ENCODE peak calls at places on chromosomes 12 and 14, in seven cellular contexts. G is nephron progenitor cell, N is fibroblast of lung, V is heart left ventricle, X is fibroblast of the aortic adventitia, E is dorsolateral prefrontal cortex, J is A549. U is an unnamed sample.

GRCh38 chr12:124994435-124994975 is 1.1 kb downstream of the BRI3BP start:
- DNase-seq in G (peak; percentile 20), N (no peak), V (no peak), X (peak; percentile 4), E (no peak), J (no peak), U (no peak)

GRCh38 chr12:4153343-4153892 is 120.1 kb upstream of the CCND2 start:
- DNase-seq in G (no peak), N (no peak), V (peak; percentile 20), X (no peak), E (no peak), J (no peak), U (no peak)

GRCh38 chr14:31902002-31902401 is 175.1 kb upstream of the ARHGAP5 start:
- DNase-seq in G (no peak), N (no peak), V (no peak), X (no peak), E (no peak), J (no peak), U (no peak)

GRCh38 chr12:109833307-109834189 is at the start of gene TRPV4:
- DNase-seq in G (peak; percentile 79), N (peak; percentile 17), V (peak; percentile 20), X (peak; percentile 25), E (no peak), J (no peak), U (no peak)

GRCh38 chr12:102833687-102834435 is 83.2 kb downstream of the PAH start:
- DNase-seq in G (peak; percentile 75), N (no peak), V (no peak), X (no peak), E (no peak), J (no peak), U (peak; percentile 48)

GRCh38 chr14:100522616-100523021 is 64.6 kb downstream of the BEGAIN start:
- DNase-seq in G (peak; percentile 7), N (no peak), V (no peak), X (peak; percentile 37), E (no peak), J (no peak), U (no peak)

GRCh38 chr12:109539508-109539907 is 33.8 kb downstream of the MMAB start:
- DNase-seq in G (no peak), N (peak; percentile 52), V (no peak), X (peak; percentile 19), E (no peak), J (no peak), U (no peak)

GRCh38 chr14:100665518-100666032 is 61.1 kb upstream of the DLK1 start:
- DNase-seq in G (no peak), N (peak; percentile 21), V (no peak), X (peak; percentile 17), E (peak; percentile 71), J (no peak), U (no peak)

GRCh38 chr14:54529811-54530210 is 20.1 kb downstream of the CGRRF1 start:
- DNase-seq in G (no peak), N (peak; percentile 39), V (no peak), X (peak; percentile 55), E (no peak), J (no peak), U (no peak)

GRCh38 chr12:55830601-55831406 is 1.4 kb upstream of the DNAJC14 start:
- DNase-seq in G (peak; percentile 69), N (peak; percentile 81), V (peak; percentile 76), X (peak; percentile 60), E (peak; percentile 83), J (peak; percentile 40), U (peak; percentile 62)

GRCh38 chr12:47729233-47729632 is 3.9 kb upstream of the ENDOU start:
- DNase-seq in G (no peak), N (peak; percentile 80), V (no peak), X (peak; percentile 45), E (no peak), J (no peak), U (no peak)

GRCh38 chr14:51614707-51615106 is 37.0 kb upstream of the FRMD6 start:
- DNase-seq in G (no peak), N (peak; percentile 20), V (no peak), X (no peak), E (no peak), J (no peak), U (no peak)

GRCh38 chr12:69428351-69429048 is 41.7 kb upstream of the FRS2 start:
- DNase-seq in G (no peak), N (no peak), V (no peak), X (peak; percentile 38), E (no peak), J (no peak), U (no peak)

GRCh38 chr12:94187351-94187750 is 39.0 kb downstream of the PLXNC1 start:
- DNase-seq in G (no peak), N (peak; percentile 32), V (no peak), X (no peak), E (no peak), J (no peak), U (no peak)

GRCh38 chr12:113239811-113240331 is 18.6 kb downstream of the TPCN1 start:
- DNase-seq in G (peak; percentile 55), N (no peak), V (no peak), X (no peak), E (no peak), J (no peak), U (no peak)

DNA sequence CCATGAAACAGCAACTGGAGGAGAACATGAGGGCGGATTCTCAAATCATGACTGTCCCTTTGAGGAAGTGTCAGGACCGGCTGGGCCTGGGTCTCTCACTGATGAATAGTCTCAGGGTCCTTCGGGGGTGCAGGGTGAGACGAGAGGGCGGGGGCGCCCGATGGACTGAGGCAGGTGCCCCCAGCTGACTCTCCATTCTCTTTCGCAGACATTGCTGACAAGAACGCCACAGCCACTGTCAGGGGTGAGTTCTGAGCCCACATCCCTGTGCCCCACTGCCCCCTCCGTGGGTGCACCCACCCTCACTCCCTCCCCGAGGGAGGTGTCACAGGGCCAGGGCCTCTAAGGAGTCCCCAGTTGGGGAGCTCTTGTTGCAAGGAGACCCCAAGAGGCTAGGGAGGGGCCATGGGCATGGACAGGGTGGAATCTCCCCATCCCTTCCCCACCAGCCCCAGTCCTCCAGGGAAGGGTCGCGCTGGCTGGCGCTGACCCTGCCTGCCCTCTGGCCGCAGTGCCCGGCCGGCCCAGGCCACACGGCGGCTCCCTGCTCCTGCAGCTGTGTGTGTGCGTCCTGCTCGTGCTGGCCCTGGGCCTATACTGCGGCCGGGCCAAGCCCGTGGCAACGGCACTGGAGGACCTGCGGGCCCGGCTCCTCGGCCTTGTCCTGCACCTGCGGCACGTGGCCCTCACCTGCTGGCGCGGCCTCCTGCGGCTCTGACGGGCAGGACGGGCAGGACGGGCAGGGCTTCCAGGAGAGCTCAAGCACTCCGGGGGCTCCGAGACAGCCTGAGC is 8.7 kb downstream of the C14orf180 start:
- DNase-seq in G (no peak), N (no peak), V (no peak), X (no peak), E (no peak), J (no peak), U (no peak)
- TF ChIP-seq CTCF in G (no peak), N (no peak), V (no peak), X (no peak), E (peak; percentile 55), J (no peak), U (no peak)

GRCh38 chr12:2622460-2622859 is 172.3 kb upstream of the FKBP4 start:
- DNase-seq in G (no peak), N (no peak), V (no peak), X (no peak), E (no peak), J (no peak), U (no peak)

GRCh38 chr12:2623472-2623871 is 171.3 kb upstream of the FKBP4 start:
- DNase-seq in G (no peak), N (no peak), V (no peak), X (no peak), E (no peak), J (no peak), U (no peak)

GRCh38 chr12:2625267-2625666 is 169.5 kb upstream of the FKBP4 start:
- DNase-seq in G (no peak), N (no peak), V (no peak), X (no peak), E (no peak), J (no peak), U (no peak)

GRCh38 chr12:2627343-2628191 is 167.2 kb upstream of the FKBP4 start:
- DNase-seq in G (no peak), N (no peak), V (no peak), X (no peak), E (no peak), J (no peak), U (no peak)

DNA sequence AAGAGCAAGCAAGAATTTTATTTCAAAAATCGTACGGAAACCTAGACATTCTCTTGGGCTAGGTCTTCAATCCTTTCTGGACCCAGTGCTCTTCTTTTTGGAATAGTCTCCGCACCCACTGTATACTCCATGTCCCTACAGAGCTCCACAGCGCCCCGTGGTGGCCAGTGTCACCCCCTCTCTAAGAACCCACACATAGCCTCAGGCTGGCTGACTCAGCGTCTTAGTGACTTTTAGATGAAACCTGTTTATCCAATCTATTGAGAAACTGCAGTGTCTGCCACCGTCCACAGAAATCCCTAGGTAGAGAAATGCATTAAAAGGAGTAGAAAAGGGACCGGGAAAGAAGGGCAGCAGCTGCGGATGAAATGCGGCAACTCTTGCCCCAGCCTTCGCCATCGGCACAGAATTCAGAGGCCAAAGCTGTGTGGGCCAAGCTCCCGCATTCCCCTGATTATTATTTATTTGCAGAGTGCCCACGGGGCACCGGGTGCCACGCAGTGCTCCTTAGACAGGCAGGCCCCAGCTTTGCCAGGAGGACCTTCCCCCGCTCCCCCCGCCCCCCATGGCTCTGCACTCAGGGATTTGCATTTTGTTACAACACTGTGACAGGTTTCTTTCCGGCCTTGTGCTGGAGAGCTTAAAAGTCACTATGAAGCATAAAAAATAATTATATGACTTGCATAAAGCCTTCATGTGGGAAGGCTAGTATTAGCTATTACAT is 170.1 kb upstream of the FKBP4 start:
- DNase-seq in G (peak; percentile 45), N (peak; percentile 23), V (no peak), X (peak; percentile 16), E (peak; percentile 58), J (no peak), U (peak; percentile 20)
- TF ChIP-seq CTCF in G (no peak), N (peak; percentile 31), V (no peak), X (peak; percentile 29), E (no peak), J (no peak), U (peak; percentile 73)

GRCh38 chr12:131455218-131455506 is 255.7 kb upstream of the SFSWAP start:
- DNase-seq in G (no peak), N (no peak), V (no peak), X (no peak), E (no peak), J (no peak), U (no peak)

GRCh38 chr12:131454418-131455217 is 256.3 kb upstream of the SFSWAP start:
- DNase-seq in G (peak; percentile 75), N (no peak), V (peak; percentile 29), X (no peak), E (no peak), J (peak; percentile 87), U (peak; percentile 73)

GRCh38 chr12:131455581-131456110 is 255.2 kb upstream of the SFSWAP start:
- DNase-seq in G (no peak), N (no peak), V (no peak), X (no peak), E (no peak), J (no peak), U (no peak)

GRCh38 chr12:131449027-131449426 is 261.9 kb upstream of the SFSWAP start:
- DNase-seq in G (no peak), N (no peak), V (no peak), X (no peak), E (no peak), J (no peak), U (no peak)

GRCh38 chr12:131452444-131452860 is 258.4 kb upstream of the SFSWAP start:
- DNase-seq in G (peak; percentile 64), N (no peak), V (no peak), X (no peak), E (no peak), J (peak; percentile 35), U (peak; percentile 50)
- TF ChIP-seq CTCF in G (peak; percentile 60), N (no peak), V (no peak), X (no peak), E (peak; percentile 15), J (peak; percentile 46), U (peak; percentile 64)

GRCh38 chr14:106436310-106436905 is 910.0 kb downstream of the TMEM121 start:
- DNase-seq in G (peak; percentile 2), N (no peak), V (no peak), X (no peak), E (no peak), J (peak; percentile 3), U (no peak)
- TF ChIP-seq CTCF in G (no peak), N (no peak), V (peak; percentile 42), X (no peak), E (peak; percentile 46), J (no peak), U (no peak)